ENCODE peak calls at places on chromosomes 1 and 21, in seven cellular contexts. One of them, this sample, is unnamed.

GRCh38 chr1:41902125-41902524 is 16.6 kb downstream of the HIVEP3 start:
- DNase-seq in stimulated activated CD4-positive, alpha-beta T cell treated with anti-CD3 and anti-CD28 coated beads, Interleukin-4, amount 100 ng/mL, for 4 hours: no peak
- DNase-seq in amygdala: no peak
- DNase-seq in A172: peak
- DNase-seq in activated CD8-positive, alpha-beta T cell treated with anti-CD3 and anti-CD28 coated beads, Interleukin-2, amount 10 ng/mL, durations not matched to agents 7 days and 5 days: no peak
- DNase-seq in EL: peak
- DNase-seq in type B pancreatic cell: no peak
- DNase-seq in this sample: peak

GRCh38 chr1:234474375-234474774 is 4.6 kb downstream of the TARBP1 start:
- DNase-seq in stimulated activated CD4-positive, alpha-beta T cell treated with anti-CD3 and anti-CD28 coated beads, Interleukin-4, amount 100 ng/mL, for 4 hours: no peak
- DNase-seq in type B pancreatic cell: no peak
- DNase-seq in activated CD8-positive, alpha-beta T cell treated with anti-CD3 and anti-CD28 coated beads, Interleukin-2, amount 10 ng/mL, durations not matched to agents 7 days and 5 days: no peak
- DNase-seq in EL: no peak
- DNase-seq in amygdala: no peak
- DNase-seq in A172: no peak
- DNase-seq in this sample: no peak

GRCh38 chr1:70818391-70818790 is 229.2 kb downstream of the PTGER3 start:
- DNase-seq in A172: peak
- DNase-seq in activated CD8-positive, alpha-beta T cell treated with anti-CD3 and anti-CD28 coated beads, Interleukin-2, amount 10 ng/mL, durations not matched to agents 7 days and 5 days: no peak
- DNase-seq in stimulated activated CD4-positive, alpha-beta T cell treated with anti-CD3 and anti-CD28 coated beads, Interleukin-4, amount 100 ng/mL, for 4 hours: no peak
- DNase-seq in EL: peak
- DNase-seq in amygdala: no peak
- DNase-seq in type B pancreatic cell: no peak
- DNase-seq in this sample: peak

GRCh38 chr21:15592271-15592860 is 137.4 kb upstream of the USP25 start:
- DNase-seq in type B pancreatic cell: no peak
- DNase-seq in activated CD8-positive, alpha-beta T cell treated with anti-CD3 and anti-CD28 coated beads, Interleukin-2, amount 10 ng/mL, durations not matched to agents 7 days and 5 days: peak
- DNase-seq in EL: peak
- DNase-seq in stimulated activated CD4-positive, alpha-beta T cell treated with anti-CD3 and anti-CD28 coated beads, Interleukin-4, amount 100 ng/mL, for 4 hours: no peak
- DNase-seq in A172: peak
- DNase-seq in amygdala: no peak
- DNase-seq in this sample: no peak

GRCh38 chr1:112544011-112544688 is 35.4 kb downstream of the WNT2B start:
- DNase-seq in amygdala: no peak
- DNase-seq in EL: peak
- DNase-seq in activated CD8-positive, alpha-beta T cell treated with anti-CD3 and anti-CD28 coated beads, Interleukin-2, amount 10 ng/mL, durations not matched to agents 7 days and 5 days: no peak
- DNase-seq in stimulated activated CD4-positive, alpha-beta T cell treated with anti-CD3 and anti-CD28 coated beads, Interleukin-4, amount 100 ng/mL, for 4 hours: no peak
- DNase-seq in type B pancreatic cell: no peak
- DNase-seq in A172: peak
- DNase-seq in this sample: peak

GRCh38 chr1:26225033-26225831 is 8.8 kb upstream of the CEP85 start:
- DNase-seq in stimulated activated CD4-positive, alpha-beta T cell treated with anti-CD3 and anti-CD28 coated beads, Interleukin-4, amount 100 ng/mL, for 4 hours: peak
- DNase-seq in A172: no peak
- DNase-seq in amygdala: peak
- DNase-seq in activated CD8-positive, alpha-beta T cell treated with anti-CD3 and anti-CD28 coated beads, Interleukin-2, amount 10 ng/mL, durations not matched to agents 7 days and 5 days: peak
- DNase-seq in EL: peak
- DNase-seq in type B pancreatic cell: peak
- DNase-seq in this sample: no peak

GRCh38 chr1:17588048-17588781 is 48.7 kb downstream of the ARHGEF10L start:
- DNase-seq in EL: peak
- DNase-seq in stimulated activated CD4-positive, alpha-beta T cell treated with anti-CD3 and anti-CD28 coated beads, Interleukin-4, amount 100 ng/mL, for 4 hours: no peak
- DNase-seq in A172: peak
- DNase-seq in type B pancreatic cell: no peak
- DNase-seq in amygdala: no peak
- DNase-seq in activated CD8-positive, alpha-beta T cell treated with anti-CD3 and anti-CD28 coated beads, Interleukin-2, amount 10 ng/mL, durations not matched to agents 7 days and 5 days: no peak
- DNase-seq in this sample: peak

GRCh38 chr1:245168090-245168489 is 13.3 kb downstream of the KIF26B start:
- DNase-seq in A172: no peak
- DNase-seq in type B pancreatic cell: no peak
- DNase-seq in EL: no peak
- DNase-seq in amygdala: no peak
- DNase-seq in activated CD8-positive, alpha-beta T cell treated with anti-CD3 and anti-CD28 coated beads, Interleukin-2, amount 10 ng/mL, durations not matched to agents 7 days and 5 days: no peak
- DNase-seq in stimulated activated CD4-positive, alpha-beta T cell treated with anti-CD3 and anti-CD28 coated beads, Interleukin-4, amount 100 ng/mL, for 4 hours: no peak
- DNase-seq in this sample: no peak

GRCh38 chr1:230632273-230632873 is 9.9 kb upstream of the COG2 start:
- DNase-seq in EL: peak
- DNase-seq in stimulated activated CD4-positive, alpha-beta T cell treated with anti-CD3 and anti-CD28 coated beads, Interleukin-4, amount 100 ng/mL, for 4 hours: no peak
- DNase-seq in type B pancreatic cell: no peak
- DNase-seq in A172: peak
- DNase-seq in activated CD8-positive, alpha-beta T cell treated with anti-CD3 and anti-CD28 coated beads, Interleukin-2, amount 10 ng/mL, durations not matched to agents 7 days and 5 days: peak
- DNase-seq in amygdala: no peak
- DNase-seq in this sample: no peak

GRCh38 chr1:28248273-28249012 is 10.9 kb upstream of the SESN2 start:
- DNase-seq in A172: peak
- DNase-seq in type B pancreatic cell: peak
- DNase-seq in activated CD8-positive, alpha-beta T cell treated with anti-CD3 and anti-CD28 coated beads, Interleukin-2, amount 10 ng/mL, durations not matched to agents 7 days and 5 days: peak
- DNase-seq in EL: peak
- DNase-seq in amygdala: peak
- DNase-seq in stimulated activated CD4-positive, alpha-beta T cell treated with anti-CD3 and anti-CD28 coated beads, Interleukin-4, amount 100 ng/mL, for 4 hours: peak
- DNase-seq in this sample: peak

GRCh38 chr1:99306644-99307043 is 42.4 kb downstream of the PLPPR4 start:
- DNase-seq in A172: no peak
- DNase-seq in stimulated activated CD4-positive, alpha-beta T cell treated with anti-CD3 and anti-CD28 coated beads, Interleukin-4, amount 100 ng/mL, for 4 hours: no peak
- DNase-seq in amygdala: no peak
- DNase-seq in type B pancreatic cell: no peak
- DNase-seq in activated CD8-positive, alpha-beta T cell treated with anti-CD3 and anti-CD28 coated beads, Interleukin-2, amount 10 ng/mL, durations not matched to agents 7 days and 5 days: no peak
- DNase-seq in EL: no peak
- DNase-seq in this sample: no peak

GRCh38 chr1:39500862-39501389 is 9.5 kb downstream of the BMP8A start:
- DNase-seq in type B pancreatic cell: no peak
- DNase-seq in A172: no peak
- DNase-seq in amygdala: no peak
- DNase-seq in stimulated activated CD4-positive, alpha-beta T cell treated with anti-CD3 and anti-CD28 coated beads, Interleukin-4, amount 100 ng/mL, for 4 hours: no peak
- DNase-seq in activated CD8-positive, alpha-beta T cell treated with anti-CD3 and anti-CD28 coated beads, Interleukin-2, amount 10 ng/mL, durations not matched to agents 7 days and 5 days: no peak
- DNase-seq in EL: no peak
- DNase-seq in this sample: no peak

GRCh38 chr1:210321552-210321951 is 7.2 kb upstream of the HHAT start:
- DNase-seq in EL: no peak
- DNase-seq in A172: no peak
- DNase-seq in stimulated activated CD4-positive, alpha-beta T cell treated with anti-CD3 and anti-CD28 coated beads, Interleukin-4, amount 100 ng/mL, for 4 hours: no peak
- DNase-seq in amygdala: no peak
- DNase-seq in activated CD8-positive, alpha-beta T cell treated with anti-CD3 and anti-CD28 coated beads, Interleukin-2, amount 10 ng/mL, durations not matched to agents 7 days and 5 days: no peak
- DNase-seq in type B pancreatic cell: no peak
- DNase-seq in this sample: no peak

GRCh38 chr1:241470361-241470760 is 49.2 kb downstream of the FH start:
- DNase-seq in EL: no peak
- DNase-seq in type B pancreatic cell: no peak
- DNase-seq in stimulated activated CD4-positive, alpha-beta T cell treated with anti-CD3 and anti-CD28 coated beads, Interleukin-4, amount 100 ng/mL, for 4 hours: no peak
- DNase-seq in activated CD8-positive, alpha-beta T cell treated with anti-CD3 and anti-CD28 coated beads, Interleukin-2, amount 10 ng/mL, durations not matched to agents 7 days and 5 days: no peak
- DNase-seq in amygdala: no peak
- DNase-seq in A172: no peak
- DNase-seq in this sample: no peak

GRCh38 chr1:63523738-63524137 is 413 bp downstream of the EFCAB7 start:
- DNase-seq in EL: peak
- DNase-seq in A172: no peak
- DNase-seq in amygdala: no peak
- DNase-seq in type B pancreatic cell: no peak
- DNase-seq in stimulated activated CD4-positive, alpha-beta T cell treated with anti-CD3 and anti-CD28 coated beads, Interleukin-4, amount 100 ng/mL, for 4 hours: no peak
- DNase-seq in activated CD8-positive, alpha-beta T cell treated with anti-CD3 and anti-CD28 coated beads, Interleukin-2, amount 10 ng/mL, durations not matched to agents 7 days and 5 days: no peak
- DNase-seq in this sample: no peak

GRCh38 chr21:39182484-39183271 is 573 bp downstream of the PSMG1 start:
- DNase-seq in A172: peak
- DNase-seq in type B pancreatic cell: no peak
- DNase-seq in EL: peak
- DNase-seq in stimulated activated CD4-positive, alpha-beta T cell treated with anti-CD3 and anti-CD28 coated beads, Interleukin-4, amount 100 ng/mL, for 4 hours: no peak
- DNase-seq in activated CD8-positive, alpha-beta T cell treated with anti-CD3 and anti-CD28 coated beads, Interleukin-2, amount 10 ng/mL, durations not matched to agents 7 days and 5 days: peak
- DNase-seq in amygdala: no peak
- DNase-seq in this sample: no peak

GRCh38 chr1:205477759-205478247 is 22.0 kb upstream of the BLACAT1 start:
- DNase-seq in activated CD8-positive, alpha-beta T cell treated with anti-CD3 and anti-CD28 coated beads, Interleukin-2, amount 10 ng/mL, durations not matched to agents 7 days and 5 days: no peak
- DNase-seq in A172: peak
- DNase-seq in type B pancreatic cell: no peak
- DNase-seq in stimulated activated CD4-positive, alpha-beta T cell treated with anti-CD3 and anti-CD28 coated beads, Interleukin-4, amount 100 ng/mL, for 4 hours: no peak
- DNase-seq in EL: peak
- DNase-seq in amygdala: no peak
- DNase-seq in this sample: peak

GRCh38 chr1:35288761-35289160 is 20.3 kb downstream of the ZMYM4 start:
- DNase-seq in EL: peak
- DNase-seq in type B pancreatic cell: no peak
- DNase-seq in stimulated activated CD4-positive, alpha-beta T cell treated with anti-CD3 and anti-CD28 coated beads, Interleukin-4, amount 100 ng/mL, for 4 hours: no peak
- DNase-seq in A172: peak
- DNase-seq in amygdala: no peak
- DNase-seq in activated CD8-positive, alpha-beta T cell treated with anti-CD3 and anti-CD28 coated beads, Interleukin-2, amount 10 ng/mL, durations not matched to agents 7 days and 5 days: no peak
- DNase-seq in this sample: no peak

GRCh38 chr1:61247051-61247854 is 164.9 kb downstream of the NFIA start:
- DNase-seq in activated CD8-positive, alpha-beta T cell treated with anti-CD3 and anti-CD28 coated beads, Interleukin-2, amount 10 ng/mL, durations not matched to agents 7 days and 5 days: no peak
- DNase-seq in stimulated activated CD4-positive, alpha-beta T cell treated with anti-CD3 and anti-CD28 coated beads, Interleukin-4, amount 100 ng/mL, for 4 hours: no peak
- DNase-seq in A172: no peak
- DNase-seq in type B pancreatic cell: no peak
- DNase-seq in amygdala: no peak
- DNase-seq in EL: no peak
- DNase-seq in this sample: no peak

GRCh38 chr1:181089777-181090505 is 1.4 kb downstream of the IER5 start:
- DNase-seq in amygdala: peak
- DNase-seq in activated CD8-positive, alpha-beta T cell treated with anti-CD3 and anti-CD28 coated beads, Interleukin-2, amount 10 ng/mL, durations not matched to agents 7 days and 5 days: peak
- DNase-seq in stimulated activated CD4-positive, alpha-beta T cell treated with anti-CD3 and anti-CD28 coated beads, Interleukin-4, amount 100 ng/mL, for 4 hours: peak
- DNase-seq in EL: peak
- DNase-seq in A172: peak
- DNase-seq in type B pancreatic cell: no peak
- DNase-seq in this sample: peak

GRCh38 chr1:231419147-231419546 is 2.9 kb downstream of the EGLN1 start:
- DNase-seq in activated CD8-positive, alpha-beta T cell treated with anti-CD3 and anti-CD28 coated beads, Interleukin-2, amount 10 ng/mL, durations not matched to agents 7 days and 5 days: no peak
- DNase-seq in type B pancreatic cell: no peak
- DNase-seq in A172: no peak
- DNase-seq in stimulated activated CD4-positive, alpha-beta T cell treated with anti-CD3 and anti-CD28 coated beads, Interleukin-4, amount 100 ng/mL, for 4 hours: no peak
- DNase-seq in EL: no peak
- DNase-seq in amygdala: no peak
- DNase-seq in this sample: no peak

GRCh38 chr1:192904438-192904895 is 95.6 kb downstream of the RGS2 start:
- DNase-seq in activated CD8-positive, alpha-beta T cell treated with anti-CD3 and anti-CD28 coated beads, Interleukin-2, amount 10 ng/mL, durations not matched to agents 7 days and 5 days: no peak
- DNase-seq in EL: peak
- DNase-seq in stimulated activated CD4-positive, alpha-beta T cell treated with anti-CD3 and anti-CD28 coated beads, Interleukin-4, amount 100 ng/mL, for 4 hours: no peak
- DNase-seq in type B pancreatic cell: no peak
- DNase-seq in A172: peak
- DNase-seq in amygdala: no peak
- DNase-seq in this sample: peak

GRCh38 chr21:17455028-17455353 is 57.9 kb upstream of the CXADR start:
- DNase-seq in type B pancreatic cell: no peak
- DNase-seq in stimulated activated CD4-positive, alpha-beta T cell treated with anti-CD3 and anti-CD28 coated beads, Interleukin-4, amount 100 ng/mL, for 4 hours: no peak
- DNase-seq in A172: no peak
- DNase-seq in amygdala: no peak
- DNase-seq in activated CD8-positive, alpha-beta T cell treated with anti-CD3 and anti-CD28 coated beads, Interleukin-2, amount 10 ng/mL, durations not matched to agents 7 days and 5 days: no peak
- DNase-seq in EL: no peak
- DNase-seq in this sample: no peak

GRCh38 chr1:204889681-204890373 is 19.2 kb downstream of the NFASC start:
- DNase-seq in type B pancreatic cell: no peak
- DNase-seq in A172: no peak
- DNase-seq in EL: no peak
- DNase-seq in amygdala: no peak
- DNase-seq in activated CD8-positive, alpha-beta T cell treated with anti-CD3 and anti-CD28 coated beads, Interleukin-2, amount 10 ng/mL, durations not matched to agents 7 days and 5 days: no peak
- DNase-seq in stimulated activated CD4-positive, alpha-beta T cell treated with anti-CD3 and anti-CD28 coated beads, Interleukin-4, amount 100 ng/mL, for 4 hours: no peak
- DNase-seq in this sample: no peak

GRCh38 chr1:3803905-3804626 is 7.8 kb upstream of the LRRC47 start:
- DNase-seq in stimulated activated CD4-positive, alpha-beta T cell treated with anti-CD3 and anti-CD28 coated beads, Interleukin-4, amount 100 ng/mL, for 4 hours: no peak
- DNase-seq in activated CD8-positive, alpha-beta T cell treated with anti-CD3 and anti-CD28 coated beads, Interleukin-2, amount 10 ng/mL, durations not matched to agents 7 days and 5 days: no peak
- DNase-seq in EL: no peak
- DNase-seq in A172: no peak
- DNase-seq in amygdala: no peak
- DNase-seq in type B pancreatic cell: no peak
- DNase-seq in this sample: no peak

GRCh38 chr1:167605576-167605975 is 24.5 kb upstream of the RCSD1 start:
- DNase-seq in stimulated activated CD4-positive, alpha-beta T cell treated with anti-CD3 and anti-CD28 coated beads, Interleukin-4, amount 100 ng/mL, for 4 hours: no peak
- DNase-seq in A172: no peak
- DNase-seq in amygdala: no peak
- DNase-seq in EL: no peak
- DNase-seq in activated CD8-positive, alpha-beta T cell treated with anti-CD3 and anti-CD28 coated beads, Interleukin-2, amount 10 ng/mL, durations not matched to agents 7 days and 5 days: no peak
- DNase-seq in type B pancreatic cell: no peak
- DNase-seq in this sample: no peak